ENCODE peak calls at places on chromosomes 13 and 19, in ten cellular contexts. T, J, O, L, A, R, B, N, I and Q are unnamed samples.

GRCh38 chr13:75339635-75340374 is 142.2 kb downstream of the TBC1D4 start:
- DNase-seq in T (no peak), J (no peak), O (no peak), L (no peak), A (no peak), R (no peak), B (no peak), N (no peak), I (no peak), Q (no peak)

GRCh38 chr13:66693656-66694055 is 536.5 kb downstream of the PCDH9 start:
- DNase-seq in T (no peak), J (no peak), O (no peak), L (peak; percentile 52), A (no peak), R (no peak), B (no peak), N (no peak), I (no peak), Q (no peak)

GRCh38 chr13:24888291-24888931 is 124.4 kb downstream of the RNF17 start:
- DNase-seq in T (no peak), J (no peak), O (no peak), L (no peak), A (no peak), R (no peak), B (no peak), N (no peak), I (no peak), Q (no peak)

GRCh38 chr19:49019242-49019932 is 2.5 kb upstream of the LHB start:
- DNase-seq in T (peak; percentile 49), J (peak; percentile 74), O (peak; percentile 80), L (peak; percentile 50), A (peak; percentile 77), R (peak; percentile 94), B (no peak), N (peak; percentile 57), I (peak; percentile 70), Q (no peak)

GRCh38 chr19:53158119-53158656 is 665 bp downstream of the ZNF347 start:
- DNase-seq in T (peak; percentile 59), J (no peak), O (peak; percentile 48), L (peak; percentile 42), A (no peak), R (peak; percentile 68), B (no peak), N (peak; percentile 70), I (peak; percentile 29), Q (peak; percentile 13)

GRCh38 chr13:51584731-51585191 is 499 bp downstream of the WDFY2 start:
- DNase-seq in T (peak; percentile 81), J (peak; percentile 85), O (peak; percentile 36), L (peak; percentile 58), A (peak; percentile 66), R (peak; percentile 85), B (peak; percentile 15), N (peak; percentile 83), I (peak; percentile 63), Q (peak; percentile 34)

GRCh38 chr19:32418155-32418554 is 12.6 kb downstream of the DPY19L3 start:
- DNase-seq in T (no peak), J (no peak), O (no peak), L (no peak), A (no peak), R (no peak), B (no peak), N (no peak), I (no peak), Q (no peak)

GRCh38 chr19:1654178-1654792 is 1.9 kb upstream of the TCF3 start:
- DNase-seq in T (no peak), J (no peak), O (no peak), L (no peak), A (no peak), R (no peak), B (no peak), N (no peak), I (no peak), Q (no peak)

GRCh38 chr19:4371209-4371897 is 28.0 kb downstream of the MPND start:
- DNase-seq in T (no peak), J (no peak), O (no peak), L (no peak), A (no peak), R (no peak), B (no peak), N (no peak), I (no peak), Q (no peak)

GRCh38 chr19:4373601-4374441 is 26.5 kb downstream of the SH3GL1 start:
- DNase-seq in T (no peak), J (no peak), O (no peak), L (peak; percentile 43), A (no peak), R (no peak), B (no peak), N (no peak), I (no peak), Q (no peak)

GRCh38 chr19:4371898-4372629 is 28.3 kb downstream of the SH3GL1 start:
- DNase-seq in T (no peak), J (no peak), O (no peak), L (no peak), A (no peak), R (no peak), B (no peak), N (no peak), I (no peak), Q (no peak)

GRCh38 chr19:4374451-4375163 is 25.7 kb downstream of the SH3GL1 start:
- DNase-seq in T (peak; percentile 86), J (no peak), O (no peak), L (peak; percentile 84), A (peak; percentile 85), R (peak; percentile 83), B (peak; percentile 74), N (peak; percentile 73), I (peak; percentile 81), Q (peak; percentile 77)

GRCh38 chr19:4372630-4373367 is 27.5 kb downstream of the SH3GL1 start:
- DNase-seq in T (no peak), J (no peak), O (no peak), L (no peak), A (no peak), R (no peak), B (no peak), N (no peak), I (no peak), Q (no peak)
- H3K27ac ChIP-seq in T (peak overlapping the region; percentile 97), J (peak overlapping the region; percentile 92), O (no peak overlapping the region), L (peak overlapping the region; percentile 87), A (peak overlapping the region; percentile 99), R (peak overlapping the region; percentile 83), B (peak overlapping the region; percentile 95), N (no peak overlapping the region), I (peak overlapping the region; percentile 91), Q (no peak overlapping the region)

DNA sequence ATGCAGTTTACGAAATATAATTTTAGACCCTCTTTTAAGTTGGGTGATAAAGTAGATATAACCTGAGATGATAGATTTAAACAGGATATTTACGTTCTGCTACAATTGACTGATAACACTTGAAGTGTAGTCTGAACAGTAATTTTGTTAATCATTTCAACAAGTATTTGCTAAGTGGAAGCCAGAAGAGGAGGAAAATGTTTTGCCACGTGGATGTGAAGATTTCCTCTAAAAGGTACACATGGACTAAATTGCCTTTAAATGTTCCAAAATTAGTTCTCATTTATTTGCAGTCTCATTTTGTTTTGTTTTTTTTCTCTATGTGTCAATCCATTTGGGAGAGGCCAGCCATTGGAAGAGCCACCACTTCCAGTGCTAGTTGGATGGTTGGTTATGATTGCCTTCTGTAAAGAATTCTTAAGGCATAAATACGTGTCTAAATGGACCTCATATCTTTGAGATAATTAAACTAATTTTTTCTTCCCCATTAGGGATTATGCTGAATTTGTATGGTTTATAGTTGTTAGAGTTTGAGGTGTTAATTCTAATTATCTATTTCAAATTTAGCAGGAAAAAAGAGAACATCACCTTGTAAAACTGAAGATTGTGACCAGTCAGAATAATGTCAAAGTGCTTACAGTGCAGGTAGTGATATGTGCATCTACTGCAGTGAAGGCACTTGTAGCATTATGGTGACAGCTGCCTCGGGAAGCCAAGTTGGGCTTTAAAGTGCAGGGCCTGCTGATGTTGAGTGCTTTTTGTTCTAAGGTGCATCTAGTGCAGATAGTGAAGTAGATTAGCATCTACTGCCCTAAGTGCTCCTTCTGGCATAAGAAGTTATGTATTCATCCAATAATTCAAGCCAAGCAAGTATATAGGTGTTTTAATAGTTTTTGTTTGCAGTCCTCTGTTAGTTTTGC is 2.8 kb downstream of the MIR17HG start:
- DNase-seq in T (no peak), J (no peak), O (no peak), L (peak; percentile 6), A (no peak), R (no peak), B (no peak), N (no peak), I (no peak), Q (no peak)
- H3K4me3 ChIP-seq in T (peak overlapping the region; percentile 69), J (peak overlapping the region; percentile 76), O (peak overlapping the region; percentile 99), L (peak overlapping the region; percentile 88), A (peak overlapping the region; percentile 97), R (peak overlapping the region; percentile 74), B (no peak overlapping the region), N (peak overlapping the region; percentile 50), I (no peak overlapping the region), Q (peak overlapping the region; percentile 80)

GRCh38 chr13:106701810-106702341 is 133.9 kb upstream of the ARGLU1 start:
- DNase-seq in T (no peak), J (no peak), O (no peak), L (no peak), A (no peak), R (no peak), B (no peak), N (no peak), I (no peak), Q (no peak)
- H3K27ac ChIP-seq in T (no peak overlapping the region), J (no peak overlapping the region), O (no peak overlapping the region), L (no peak overlapping the region), A (no peak overlapping the region), R (no peak overlapping the region), B (no peak overlapping the region), N (no peak overlapping the region), I (no peak overlapping the region), Q (no peak overlapping the region)

GRCh38 chr13:114128348-114128623 is 4.1 kb downstream of the RASA3 start:
- DNase-seq in T (no peak), J (no peak), O (no peak), L (no peak), A (no peak), R (no peak), B (no peak), N (no peak), I (no peak), Q (no peak)

GRCh38 chr13:114129649-114130062 is 2.8 kb downstream of the RASA3 start:
- DNase-seq in T (no peak), J (no peak), O (no peak), L (no peak), A (no peak), R (no peak), B (no peak), N (no peak), I (no peak), Q (no peak)

GRCh38 chr13:114126789-114127472 is 5.5 kb downstream of the RASA3 start:
- DNase-seq in T (no peak), J (no peak), O (no peak), L (no peak), A (no peak), R (no peak), B (no peak), N (no peak), I (no peak), Q (no peak)

GRCh38 chr13:114128624-114129522 is 3.5 kb downstream of the RASA3 start:
- DNase-seq in T (no peak), J (peak; percentile 95), O (no peak), L (peak; percentile 91), A (no peak), R (peak; percentile 86), B (peak; percentile 47), N (no peak), I (peak; percentile 74), Q (peak; percentile 95)

DNA sequence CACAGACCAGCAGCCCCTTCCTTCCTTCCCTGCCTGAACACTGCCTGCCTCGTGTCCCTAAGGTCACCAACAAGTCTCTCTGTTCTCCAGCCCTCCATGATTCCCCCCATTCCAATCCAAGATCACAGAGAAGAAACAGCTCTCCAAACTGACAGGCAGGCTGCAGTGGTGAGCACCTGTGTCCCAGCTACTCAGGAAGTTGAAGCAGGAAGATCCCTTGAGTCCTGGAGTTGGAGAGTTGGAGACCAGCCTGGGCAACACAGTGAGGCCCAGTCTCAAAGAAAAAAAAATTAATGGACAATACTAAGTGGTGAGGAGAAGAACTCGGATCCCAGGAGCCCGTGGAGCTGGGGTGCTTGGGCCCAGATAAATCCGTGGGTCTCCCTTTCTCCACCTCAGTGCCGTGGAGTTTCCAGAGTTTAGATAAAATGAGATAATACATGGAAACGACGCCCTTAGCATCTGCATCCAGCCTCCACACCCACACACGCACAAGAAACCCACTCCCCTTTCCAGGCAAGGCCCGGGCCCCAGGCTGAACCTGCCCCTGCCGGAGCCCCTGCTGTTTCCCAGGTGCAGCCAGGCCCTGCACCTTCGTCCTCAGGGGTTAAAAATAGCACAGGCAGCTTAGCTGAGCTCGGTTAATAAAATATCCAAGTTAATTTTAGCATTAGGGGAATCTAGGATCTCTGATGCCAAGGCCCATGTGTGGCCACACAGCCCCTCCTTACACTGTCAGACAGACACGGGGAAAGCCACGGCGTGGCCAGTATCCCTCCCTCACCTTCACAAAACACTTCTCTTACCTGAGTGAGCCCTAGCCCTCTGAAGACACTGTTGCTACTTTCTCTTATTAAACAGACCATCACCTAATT is 4.7 kb downstream of the RASA3 start:
- DNase-seq in T (no peak), J (no peak), O (no peak), L (no peak), A (no peak), R (no peak), B (no peak), N (no peak), I (no peak), Q (no peak)
- H3K4me3 ChIP-seq in T (no peak overlapping the region), J (peak overlapping the region; percentile 89), O (no peak overlapping the region), L (no peak overlapping the region), A (no peak overlapping the region), R (peak overlapping the region; percentile 29), B (peak overlapping the region; percentile 60), N (no peak overlapping the region), I (no peak overlapping the region), Q (no peak overlapping the region)